ENCODE peak calls at places on chromosomes 4 and X, in five cellular contexts. Z is astrocyte of the cerebellum, C is cardiac muscle cell, L is lung, T is endodermal cell. F is an unnamed sample.

GRCh38 chrX:139194571-139195280 is 335.8 kb upstream of the F9 start:
- DNase-seq in Z (no peak), T (peak), C (no peak), L (peak), F (peak)

GRCh38 chrX:101483705-101484104 is 1.6 kb upstream of the ARMCX4 start:
- DNase-seq in C (no peak), Z (no peak), T (peak), L (no peak), F (no peak)

GRCh38 chr4:15344041-15344440 is 83.8 kb upstream of the C1QTNF7 start:
- DNase-seq in T (no peak), C (peak), L (no peak), Z (peak), F (no peak)

GRCh38 chr4:150647008-150647407 is 65.1 kb downstream of the MAB21L2 start:
- DNase-seq in C (no peak), Z (no peak), T (no peak), L (no peak), F (no peak)

GRCh38 chr4:80361329-80361900 is 25.9 kb downstream of the CFAP299 start:
- DNase-seq in Z (peak), C (peak), T (no peak), L (no peak), F (peak)

GRCh38 chr4:23945521-23946017 is 55.7 kb upstream of the PPARGC1A start:
- DNase-seq in C (peak), Z (no peak), L (no peak), T (no peak), F (no peak)

GRCh38 chr4:146033149-146033548 is 94.5 kb upstream of the ZNF827 start:
- DNase-seq in L (peak), T (peak), C (no peak), Z (no peak), F (no peak)

GRCh38 chr4:56215138-56215793 is 172.0 kb downstream of the AASDH start:
- DNase-seq in L (no peak), T (no peak), Z (no peak), C (no peak), F (no peak)

GRCh38 chrX:87409113-87409841 is 108.3 kb upstream of the KLHL4 start:
- DNase-seq in L (peak), C (peak), Z (peak), T (no peak), F (peak)

GRCh38 chrX:53435997-53436396 is 1.8 kb upstream of the HSD17B10 start:
- DNase-seq in T (peak), L (peak), Z (peak), C (peak), F (peak)

GRCh38 chr4:158869001-158869400 is 100.2 kb downstream of the FNIP2 start:
- DNase-seq in T (no peak), C (no peak), L (no peak), Z (no peak), F (no peak)

GRCh38 chr4:158870282-158871049 is 101.6 kb downstream of the FNIP2 start:
- DNase-seq in L (no peak), Z (no peak), C (no peak), T (peak), F (no peak)

GRCh38 chr4:158873795-158874359 is 105.1 kb downstream of the FNIP2 start:
- DNase-seq in L (no peak), T (no peak), C (peak), Z (peak), F (no peak)

GRCh38 chr4:158869761-158870160 is 100.9 kb downstream of the FNIP2 start:
- DNase-seq in Z (no peak), T (no peak), L (no peak), C (no peak), F (no peak)

DNA sequence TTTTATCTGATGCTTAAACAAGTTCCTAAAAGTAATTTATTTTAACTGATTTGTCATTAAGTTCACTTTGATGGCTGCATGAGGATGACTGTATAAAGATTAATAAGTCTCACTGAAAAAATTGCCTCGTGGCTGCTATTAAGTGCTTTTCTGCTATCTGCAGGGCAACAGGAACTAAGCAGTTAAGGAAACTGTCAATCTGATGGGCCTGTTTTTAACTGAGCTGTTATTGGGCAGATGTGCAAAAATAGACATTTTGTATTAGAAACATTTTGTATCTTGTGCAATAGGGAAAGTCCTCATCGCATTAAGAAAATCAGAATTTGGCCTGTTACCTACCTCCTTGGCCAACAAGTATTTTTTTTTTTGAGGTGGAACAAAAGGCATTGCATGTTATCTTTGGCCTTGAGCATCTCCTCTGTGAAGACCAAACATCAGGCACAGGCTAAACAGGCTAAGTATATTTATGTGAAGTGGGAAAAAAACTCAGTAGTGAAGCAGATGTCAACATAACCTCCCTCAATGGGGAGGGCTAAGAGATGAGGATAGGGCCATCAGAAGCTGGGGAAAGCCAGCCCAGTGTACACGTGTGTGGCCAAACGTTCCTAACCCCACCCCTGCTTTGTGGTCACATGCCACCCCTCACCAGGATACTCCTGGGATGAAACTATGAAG is 102.4 kb downstream of the FNIP2 start:
- DNase-seq in T (no peak), L (no peak), Z (no peak), C (no peak), F (no peak)
- H3K4me3 ChIP-seq in T (no peak), L (no peak), Z (no peak), C (no peak), F (no peak)

DNA sequence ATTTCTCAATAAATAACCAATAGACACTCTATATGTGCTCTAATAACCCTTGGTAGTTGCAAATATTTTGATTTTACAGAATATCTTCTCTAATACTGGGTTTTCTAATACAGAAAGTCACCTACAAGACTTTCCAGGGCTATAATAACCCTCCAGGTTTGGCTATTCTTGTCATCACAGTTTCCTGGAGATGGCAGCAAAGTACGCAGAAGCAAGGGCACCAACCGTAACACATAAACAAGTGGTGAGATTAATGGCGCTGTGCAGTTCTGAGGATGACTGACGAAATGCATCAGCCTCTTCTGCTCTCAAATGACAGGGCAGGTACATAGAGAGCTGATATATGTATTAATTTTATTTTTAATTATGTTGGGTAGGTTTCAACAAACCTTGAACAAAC is 122.4 kb downstream of the C4orf33 start:
- DNase-seq in L (no peak), Z (no peak), C (peak), T (no peak), F (peak)
- TF ChIP-seq CTCF in L (no peak), Z (peak), C (peak), T (peak), F (peak)

GRCh38 chr4:110826656-110827055 is 203.8 kb upstream of the PITX2 start:
- DNase-seq in T (no peak), L (no peak), C (no peak), Z (no peak), F (no peak)

GRCh38 chr4:110830461-110830860 is 207.6 kb upstream of the PITX2 start:
- DNase-seq in L (no peak), T (no peak), C (no peak), Z (no peak), F (no peak)
- H3K4me3 ChIP-seq in L (no peak), T (no peak), C (no peak), Z (no peak), F (no peak)

GRCh38 chr4:8428288-8429097 is 12.0 kb downstream of the ACOX3 start:
- DNase-seq in C (peak), L (peak), Z (peak), T (peak), F (peak)
- TF ChIP-seq CTCF in C (peak), L (no peak), Z (peak), T (peak), F (peak)

GRCh38 chrX:52265713-52266112 is 81.0 kb downstream of the MAGED4 start:
- DNase-seq in Z (no peak), T (no peak), L (no peak), C (no peak), F (no peak)

GRCh38 chrX:52261125-52261462 is 76.4 kb downstream of the MAGED4 start:
- DNase-seq in Z (no peak), C (no peak), T (no peak), L (no peak), F (no peak)

GRCh38 chrX:52263417-52263816 is 78.7 kb downstream of the MAGED4 start:
- DNase-seq in Z (no peak), L (no peak), C (no peak), T (no peak), F (no peak)

GRCh38 chrX:52261463-52262194 is 76.9 kb downstream of the MAGED4 start:
- DNase-seq in T (peak), C (peak), Z (peak), L (peak), F (peak)

DNA sequence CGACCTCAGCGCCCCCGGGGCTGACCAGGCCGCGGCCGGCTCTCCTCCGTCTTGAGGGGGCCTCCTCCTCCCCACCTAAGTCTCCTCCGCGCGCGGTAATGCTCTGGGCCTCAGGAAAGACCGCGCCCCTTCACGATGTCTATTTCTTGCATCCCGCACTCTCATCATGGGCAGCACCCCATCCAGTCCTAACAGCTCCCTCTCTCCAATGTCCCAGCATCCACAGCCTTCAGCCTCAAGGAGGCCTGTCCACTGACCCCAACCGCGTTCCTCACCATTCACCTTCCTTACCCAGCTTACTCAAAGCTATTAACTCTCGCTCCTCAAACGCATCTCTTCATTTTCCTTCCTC is 77.5 kb downstream of the MAGED4 start:
- DNase-seq in C (no peak), L (no peak), T (no peak), Z (no peak), F (no peak)
- H3K4me3 ChIP-seq in C (peak), L (peak), T (peak), Z (peak), F (peak)

GRCh38 chrX:148542481-148543255 is 42.3 kb downstream of the AFF2 start:
- DNase-seq in Z (no peak), T (no peak), C (no peak), L (no peak), F (no peak)
- TF ChIP-seq CTCF in Z (no peak), T (peak), C (no peak), L (no peak), F (no peak)

GRCh38 chr4:2243682-2244380 is 1.9 kb upstream of the HAUS3 start:
- DNase-seq in C (peak), Z (no peak), L (peak), T (peak), F (no peak)
- H3K4me3 ChIP-seq in C (no peak), Z (no peak), L (no peak), T (no peak), F (no peak)

GRCh38 chrX:103012945-103013344 is 51.0 kb downstream of the BEX1 start:
- DNase-seq in Z (no peak), C (no peak), L (no peak), T (no peak), F (peak)

DNA sequence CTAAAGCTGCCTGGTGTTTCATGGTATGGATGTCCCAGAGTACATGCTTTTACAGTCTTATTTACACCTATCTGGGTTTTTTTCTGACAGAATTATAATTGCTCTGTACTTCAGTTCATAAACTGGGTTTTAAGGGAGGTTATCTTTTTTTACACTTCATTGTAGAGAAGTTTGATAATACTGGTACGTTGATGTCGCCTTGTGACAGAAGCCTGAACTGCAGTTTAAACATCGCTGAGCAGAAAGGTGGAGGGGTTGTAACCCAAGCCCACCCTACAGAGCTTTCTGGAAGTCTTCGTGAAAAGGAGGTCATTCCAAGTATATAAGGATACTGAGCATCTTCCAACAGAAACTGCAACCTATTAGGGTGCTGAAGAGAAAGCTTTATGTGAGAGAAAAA is 46.4 kb downstream of the BEX1 start:
- DNase-seq in T (no peak), Z (no peak), C (no peak), L (no peak), F (no peak)
- TF ChIP-seq CTCF in T (peak), Z (peak), C (no peak), L (no peak), F (peak)